ENCODE peak calls at places on chromosomes 3 and 15, in four cellular contexts. W is HepG2, U is H1, P is GM12878. I is an unnamed sample.

GRCh38 chr3:98500019-98500418 is 2.5 kb downstream of the OR5K2 start:
- DNase-seq in W (no peak), U (no peak), P (no peak), I (no peak)

GRCh38 chr3:31522152-31522551 is 10.6 kb upstream of the STT3B start:
- DNase-seq in W (no peak), U (no peak), P (no peak), I (no peak)

GRCh38 chr3:36923981-36924747 is 20.7 kb downstream of the TRANK1 start:
- DNase-seq in W (no peak), U (no peak), P (no peak), I (no peak)

GRCh38 chr3:144109944-144110343 is 138.3 kb downstream of the DIPK2A start:
- DNase-seq in W (no peak), U (no peak), P (no peak), I (no peak)

GRCh38 chr3:197132916-197133530 is 103.4 kb upstream of the MELTF start:
- DNase-seq in W (no peak), U (no peak), P (no peak), I (no peak)

GRCh38 chr15:78969687-78970349 is 25.0 kb upstream of the CTSH start:
- DNase-seq in W (no peak), U (no peak), P (no peak), I (no peak)

GRCh38 chr3:170222647-170223541 is 670 bp downstream of the PRKCI start:
- DNase-seq in W (peak), U (peak), P (no peak), I (peak)

GRCh38 chr15:92861742-92862141 is 38.4 kb upstream of the CHD2 start:
- DNase-seq in W (no peak), U (no peak), P (no peak), I (no peak)

GRCh38 chr3:57927916-57928315 is 80.3 kb upstream of the FLNB start:
- DNase-seq in W (no peak), U (no peak), P (no peak), I (no peak)

GRCh38 chr3:71225951-71226564 is 357.5 kb downstream of the FOXP1 start:
- DNase-seq in W (no peak), U (no peak), P (no peak), I (no peak)

GRCh38 chr3:31196881-31197364 is 302.5 kb upstream of the GADL1 start:
- DNase-seq in W (no peak), U (no peak), P (no peak), I (peak)

GRCh38 chr3:122993573-122993972 is 34.0 kb downstream of the SEMA5B start:
- DNase-seq in W (no peak), U (no peak), P (no peak), I (no peak)

GRCh38 chr3:167078070-167078622 is 302.0 kb downstream of the ZBBX start:
- DNase-seq in W (no peak), U (no peak), P (no peak), I (no peak)

GRCh38 chr15:74489518-74490338 is 28.8 kb upstream of the UBL7 start:
- DNase-seq in W (peak), U (peak), P (peak), I (peak)

GRCh38 chr3:181493423-181493822 is 218.3 kb upstream of the SOX2 start:
- DNase-seq in W (no peak), U (no peak), P (no peak), I (no peak)

GRCh38 chr15:49877117-49877860 is 241.7 kb downstream of the ATP8B4 start:
- DNase-seq in W (no peak), U (no peak), P (no peak), I (no peak)

GRCh38 chr15:99432271-99433025 is 133.3 kb upstream of the MEF2A start:
- DNase-seq in W (no peak), U (no peak), P (no peak), I (no peak)

GRCh38 chr15:68431792-68432401 is at the start of gene ITGA11:
- DNase-seq in W (no peak), U (peak), P (no peak), I (peak)

GRCh38 chr3:140499114-140499757 is 178.6 kb upstream of the TRIM42 start:
- DNase-seq in W (peak), U (no peak), P (no peak), I (no peak)

GRCh38 chr15:28117591-28117990 is 18.5 kb upstream of the OCA2 start:
- DNase-seq in W (no peak), U (no peak), P (no peak), I (no peak)

GRCh38 chr3:196868297-196868661 is 559 bp downstream of the SENP5 start:
- DNase-seq in W (peak), U (no peak), P (no peak), I (peak)

GRCh38 chr3:187777331-187778046 is 32.2 kb upstream of the BCL6 start:
- DNase-seq in W (no peak), U (no peak), P (peak), I (no peak)

GRCh38 chr3:129119365-129120100 is 2.1 kb downstream of the RAB43 start:
- DNase-seq in W (peak), U (no peak), P (no peak), I (no peak)

GRCh38 chr3:187686874-187687273 is 15.5 kb downstream of the RTP2 start:
- DNase-seq in W (no peak), U (no peak), P (no peak), I (no peak)

GRCh38 chr3:130828931-130829574 is 64.8 kb upstream of the ATP2C1 start:
- DNase-seq in W (no peak), U (no peak), P (no peak), I (peak)

GRCh38 chr3:41224120-41224806 is 25.0 kb downstream of the CTNNB1 start:
- DNase-seq in W (no peak), U (no peak), P (no peak), I (no peak)

GRCh38 chr3:106332884-106333283 is 464.1 kb upstream of the CBLB start:
- DNase-seq in W (no peak), U (no peak), P (peak), I (no peak)

GRCh38 chr15:71781179-71781964 is 29.0 kb upstream of the NR2E3 start:
- DNase-seq in W (no peak), U (no peak), P (peak), I (no peak)

GRCh38 chr3:632571-633170 is 436.1 kb downstream of the CHL1 start:
- DNase-seq in W (peak), U (peak), P (no peak), I (peak)

GRCh38 chr3:171260899-171261298 is 199.3 kb downstream of the TNIK start:
- DNase-seq in W (no peak), U (no peak), P (no peak), I (no peak)

GRCh38 chr3:14413381-14414071 is 11.1 kb downstream of the SLC6A6 start:
- DNase-seq in W (no peak), U (no peak), P (no peak), I (no peak)

GRCh38 chr15:58410353-58410752 is 21.4 kb upstream of the LIPC start:
- DNase-seq in W (no peak), U (no peak), P (peak), I (no peak)

GRCh38 chr15:97978408-97979130 is 18.1 kb downstream of the ARRDC4 start:
- DNase-seq in W (peak), U (no peak), P (no peak), I (no peak)

GRCh38 chr3:62922326-62922725 is 47.1 kb upstream of the CADPS start:
- DNase-seq in W (no peak), U (no peak), P (no peak), I (no peak)

GRCh38 chr3:129017531-129017899 is 16.4 kb downstream of the EFCC1 start:
- DNase-seq in W (no peak), U (no peak), P (no peak), I (no peak)

GRCh38 chr3:159169828-159170227 is 368.0 kb downstream of the MFSD1 start:
- DNase-seq in W (peak), U (no peak), P (no peak), I (no peak)

GRCh38 chr15:57784081-57784488 is 77.6 kb downstream of the POLR2M start:
- DNase-seq in W (no peak), U (no peak), P (no peak), I (no peak)

GRCh38 chr3:38544926-38545325 is 48.8 kb downstream of the EXOG start:
- DNase-seq in W (no peak), U (no peak), P (no peak), I (no peak)

GRCh38 chr3:17945018-17945798 is 202.8 kb upstream of the TBC1D5 start:
- DNase-seq in W (no peak), U (no peak), P (no peak), I (no peak)
- TF ChIP-seq SUZ12 in W (no peak), U (no peak), P (no peak), I (no peak)

DNA sequence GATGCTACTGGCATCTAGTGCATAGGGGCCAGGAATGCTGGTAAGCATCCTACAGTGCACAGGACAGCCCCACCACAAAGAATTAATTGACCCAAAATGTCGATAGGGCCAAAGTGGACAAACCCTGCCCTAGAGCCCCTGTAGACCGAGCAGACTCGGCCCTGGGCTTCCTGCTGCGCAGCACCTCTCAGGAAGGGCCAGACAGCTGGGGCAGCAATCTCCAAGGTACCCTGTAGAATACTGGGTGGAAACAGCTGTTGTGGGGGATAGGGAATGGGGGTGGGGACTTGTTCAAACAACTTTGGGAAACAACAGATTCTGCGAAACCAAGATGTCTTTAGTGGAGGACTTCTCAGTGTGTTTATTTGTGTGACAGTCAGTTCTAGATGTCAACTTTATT is 67.1 kb downstream of the MRPL46 start:
- DNase-seq in W (no peak), U (no peak), P (no peak), I (no peak)
- TF ChIP-seq YY1 in W (no peak), U (no peak), P (no peak), I (no peak)

GRCh38 chr15:101346928-101347327 is 51.9 kb upstream of the SNRPA1 start:
- DNase-seq in W (no peak), U (no peak), P (no peak), I (no peak)

GRCh38 chr15:101348015-101348414 is 53.0 kb upstream of the SNRPA1 start:
- DNase-seq in W (no peak), U (no peak), P (no peak), I (no peak)

GRCh38 chr15:101347454-101347853 is 52.4 kb upstream of the SNRPA1 start:
- DNase-seq in W (no peak), U (no peak), P (no peak), I (no peak)

GRCh38 chr15:101349497-101349951 is 54.5 kb upstream of the SNRPA1 start:
- DNase-seq in W (no peak), U (peak), P (no peak), I (no peak)

GRCh38 chr15:101348643-101349496 is 53.8 kb upstream of the SNRPA1 start:
- DNase-seq in W (no peak), U (no peak), P (no peak), I (no peak)
- TF ChIP-seq SUZ12 in W (no peak), U (no peak), P (no peak), I (no peak)

GRCh38 chr3:100634493-100635272 is 25.3 kb downstream of the ADGRG7 start:
- DNase-seq in W (peak), U (no peak), P (peak), I (no peak)

GRCh38 chr3:100640633-100641032 is 31.2 kb downstream of the ADGRG7 start:
- DNase-seq in W (no peak), U (no peak), P (no peak), I (no peak)

GRCh38 chr3:100637197-100637631 is 27.8 kb downstream of the ADGRG7 start:
- DNase-seq in W (peak), U (no peak), P (no peak), I (no peak)

GRCh38 chr3:100630664-100631063 is 21.3 kb downstream of the ADGRG7 start:
- DNase-seq in W (no peak), U (no peak), P (no peak), I (peak)

GRCh38 chr3:100635273-100635701 is 25.9 kb downstream of the ADGRG7 start:
- DNase-seq in W (peak), U (no peak), P (no peak), I (no peak)
- TF ChIP-seq YY1 in W (no peak), U (no peak), P (no peak), I (no peak)

I was measured in NT2/D1.